ENCODE peak calls at places on chromosomes 2 and 18, in nine cellular contexts. Z, N, U, E, M, P, O, Y and F are unnamed samples.

GRCh38 chr2:12113364-12113763 is 366.9 kb downstream of the LPIN1 start:
- DNase-seq in Z (no peak), N (no peak), U (no peak), E (no peak), M (no peak), P (no peak), O (no peak), Y (no peak), F (no peak)

GRCh38 chr2:69076601-69077000 is 63.6 kb downstream of the ANTXR1 start:
- DNase-seq in Z (no peak), N (no peak), U (no peak), E (no peak), M (no peak), P (no peak), O (no peak), Y (no peak), F (no peak)

GRCh38 chr18:47969851-47970250 is 39.4 kb upstream of the SMAD2 start:
- DNase-seq in Z (no peak), N (no peak), U (no peak), E (no peak), M (no peak), P (peak; percentile 18), O (peak; percentile 38), Y (no peak), F (no peak)

GRCh38 chr2:191230174-191230573 is 15.0 kb upstream of the MYO1B start:
- DNase-seq in Z (no peak), N (no peak), U (no peak), E (no peak), M (peak; percentile 59), P (peak; percentile 97), O (no peak), Y (no peak), F (no peak)

GRCh38 chr2:214489702-214490101 is 78.8 kb downstream of the VWC2L start:
- DNase-seq in Z (no peak), N (no peak), U (no peak), E (no peak), M (no peak), P (peak; percentile 39), O (no peak), Y (no peak), F (no peak)

GRCh38 chr2:112075490-112076260 is 20.6 kb downstream of the TMEM87B start:
- DNase-seq in Z (no peak), N (no peak), U (no peak), E (no peak), M (peak; percentile 17), P (peak; percentile 75), O (no peak), Y (no peak), F (no peak)

GRCh38 chr2:234446404-234447076 is 50.3 kb downstream of the ARL4C start:
- DNase-seq in Z (no peak), N (peak; percentile 68), U (peak; percentile 66), E (no peak), M (peak; percentile 84), P (no peak), O (peak; percentile 6), Y (no peak), F (peak; percentile 76)

GRCh38 chr2:12232876-12233275 is 483.9 kb upstream of the TRIB2 start:
- DNase-seq in Z (no peak), N (no peak), U (no peak), E (no peak), M (no peak), P (no peak), O (no peak), Y (no peak), F (no peak)